ENCODE peak calls at places on chromosomes 4 and X, in seven cellular contexts. One of them, this sample, is unnamed.

GRCh38 chr4:118867311-118868067 is 21.2 kb upstream of the SYNPO2 start:
- DNase-seq in thyroid gland: no peak
- DNase-seq in CD8-positive, alpha-beta T cell: no peak
- DNase-seq in kidney: no peak
- DNase-seq in WERI-Rb-1: no peak
- DNase-seq in heart right ventricle: no peak
- DNase-seq in adrenal gland: no peak
- DNase-seq in this sample: peak; percentile 7

GRCh38 chrX:130887392-130887791 is 15.6 kb downstream of the ENOX2 start:
- DNase-seq in WERI-Rb-1: no peak
- DNase-seq in adrenal gland: no peak
- DNase-seq in kidney: no peak
- DNase-seq in CD8-positive, alpha-beta T cell: no peak
- DNase-seq in heart right ventricle: no peak
- DNase-seq in thyroid gland: no peak
- DNase-seq in this sample: no peak

GRCh38 chr4:136741468-136741867 is 790.8 kb downstream of the PCDH18 start:
- DNase-seq in WERI-Rb-1: no peak
- DNase-seq in adrenal gland: no peak
- DNase-seq in heart right ventricle: no peak
- DNase-seq in thyroid gland: no peak
- DNase-seq in kidney: no peak
- DNase-seq in CD8-positive, alpha-beta T cell: no peak
- DNase-seq in this sample: peak; percentile 53

GRCh38 chrX:12946838-12947544 is 27.9 kb upstream of the TMSB4X start:
- DNase-seq in heart right ventricle: no peak
- DNase-seq in WERI-Rb-1: peak; percentile 76
- DNase-seq in adrenal gland: peak; percentile 81
- DNase-seq in kidney: no peak
- DNase-seq in CD8-positive, alpha-beta T cell: peak; percentile 75
- DNase-seq in thyroid gland: peak; percentile 61
- DNase-seq in this sample: peak; percentile 93

GRCh38 chrX:82127228-82128123 is 925.6 kb downstream of the SH3BGRL start:
- DNase-seq in thyroid gland: no peak
- DNase-seq in heart right ventricle: no peak
- DNase-seq in CD8-positive, alpha-beta T cell: no peak
- DNase-seq in adrenal gland: no peak
- DNase-seq in kidney: no peak
- DNase-seq in WERI-Rb-1: no peak
- DNase-seq in this sample: no peak

GRCh38 chr4:76767983-76768382 is 130.0 kb downstream of the SOWAHB start:
- DNase-seq in heart right ventricle: no peak
- DNase-seq in adrenal gland: no peak
- DNase-seq in WERI-Rb-1: no peak
- DNase-seq in thyroid gland: no peak
- DNase-seq in kidney: no peak
- DNase-seq in CD8-positive, alpha-beta T cell: no peak
- DNase-seq in this sample: peak; percentile 24

GRCh38 chr4:173538148-173538902 is 8.3 kb upstream of the HAND2 start:
- DNase-seq in adrenal gland: no peak
- DNase-seq in thyroid gland: no peak
- DNase-seq in kidney: no peak
- DNase-seq in heart right ventricle: peak; percentile 74
- DNase-seq in CD8-positive, alpha-beta T cell: peak; percentile 16
- DNase-seq in WERI-Rb-1: no peak
- DNase-seq in this sample: no peak

GRCh38 chr4:576991-577498 is 950 bp upstream of the TMEM271 start:
- DNase-seq in thyroid gland: no peak
- DNase-seq in kidney: no peak
- DNase-seq in adrenal gland: no peak
- DNase-seq in CD8-positive, alpha-beta T cell: no peak
- DNase-seq in WERI-Rb-1: peak; percentile 33
- DNase-seq in heart right ventricle: no peak
- DNase-seq in this sample: no peak

GRCh38 chr4:138736362-138736761 is 279.2 kb upstream of the NOCT start:
- DNase-seq in adrenal gland: no peak
- DNase-seq in kidney: no peak
- DNase-seq in CD8-positive, alpha-beta T cell: no peak
- DNase-seq in heart right ventricle: no peak
- DNase-seq in thyroid gland: no peak
- DNase-seq in WERI-Rb-1: no peak
- DNase-seq in this sample: peak; percentile 47

GRCh38 chr4:101418055-101418454 is 70.7 kb upstream of the PPP3CA start:
- DNase-seq in heart right ventricle: no peak
- DNase-seq in adrenal gland: no peak
- DNase-seq in kidney: no peak
- DNase-seq in thyroid gland: no peak
- DNase-seq in CD8-positive, alpha-beta T cell: peak; percentile 62
- DNase-seq in WERI-Rb-1: no peak
- DNase-seq in this sample: no peak

GRCh38 chr4:154406022-154406835 is 85.4 kb downstream of the DCHS2 start:
- DNase-seq in CD8-positive, alpha-beta T cell: no peak
- DNase-seq in thyroid gland: no peak
- DNase-seq in heart right ventricle: no peak
- DNase-seq in adrenal gland: no peak
- DNase-seq in kidney: no peak
- DNase-seq in WERI-Rb-1: no peak
- DNase-seq in this sample: no peak

GRCh38 chr4:780730-781492 is 45.0 kb downstream of the CPLX1 start:
- DNase-seq in kidney: peak; percentile 85
- DNase-seq in WERI-Rb-1: peak; percentile 43
- DNase-seq in thyroid gland: no peak
- DNase-seq in adrenal gland: peak; percentile 41
- DNase-seq in heart right ventricle: no peak
- DNase-seq in CD8-positive, alpha-beta T cell: no peak
- DNase-seq in this sample: no peak

GRCh38 chrX:276588-277171 is 4.5 kb upstream of the PLCXD1 start:
- DNase-seq in WERI-Rb-1: no peak
- DNase-seq in CD8-positive, alpha-beta T cell: no peak
- DNase-seq in kidney: peak; percentile 77
- DNase-seq in heart right ventricle: peak; percentile 37
- DNase-seq in adrenal gland: peak; percentile 52
- DNase-seq in thyroid gland: peak; percentile 43
- DNase-seq in this sample: peak; percentile 39

GRCh38 chrX:109847257-109848187 is 114.5 kb upstream of the ACSL4 start:
- DNase-seq in heart right ventricle: no peak
- DNase-seq in thyroid gland: no peak
- DNase-seq in WERI-Rb-1: no peak
- DNase-seq in adrenal gland: no peak
- DNase-seq in kidney: no peak
- DNase-seq in CD8-positive, alpha-beta T cell: no peak
- DNase-seq in this sample: peak; percentile 96

GRCh38 chrX:125202486-125203378 is 116.9 kb upstream of the TEX13C start:
- DNase-seq in heart right ventricle: no peak
- DNase-seq in kidney: no peak
- DNase-seq in thyroid gland: peak; percentile 3
- DNase-seq in WERI-Rb-1: no peak
- DNase-seq in CD8-positive, alpha-beta T cell: no peak
- DNase-seq in adrenal gland: no peak
- DNase-seq in this sample: no peak

GRCh38 chrX:38375888-38376287 is 23.5 kb downstream of the OTC start:
- DNase-seq in adrenal gland: no peak
- DNase-seq in CD8-positive, alpha-beta T cell: no peak
- DNase-seq in thyroid gland: no peak
- DNase-seq in kidney: no peak
- DNase-seq in WERI-Rb-1: peak; percentile 11
- DNase-seq in heart right ventricle: no peak
- DNase-seq in this sample: peak; percentile 22
- TF ChIP-seq CTCF in adrenal gland: peak; percentile 24
- TF ChIP-seq CTCF in CD8-positive, alpha-beta T cell: no peak
- TF ChIP-seq CTCF in thyroid gland: no peak
- TF ChIP-seq CTCF in kidney: peak; percentile 2
- TF ChIP-seq CTCF in WERI-Rb-1: peak; percentile 59
- TF ChIP-seq CTCF in heart right ventricle: no peak
- TF ChIP-seq CTCF in this sample: peak; percentile 57

GRCh38 chr4:16544251-16544721 is 318.0 kb upstream of the TAPT1 start:
- DNase-seq in CD8-positive, alpha-beta T cell: no peak
- DNase-seq in kidney: peak; percentile 94
- DNase-seq in heart right ventricle: peak; percentile 55
- DNase-seq in adrenal gland: peak; percentile 28
- DNase-seq in thyroid gland: no peak
- DNase-seq in WERI-Rb-1: no peak
- DNase-seq in this sample: peak; percentile 56

GRCh38 chr4:16550488-16550980 is 324.3 kb upstream of the TAPT1 start:
- DNase-seq in thyroid gland: no peak
- DNase-seq in heart right ventricle: no peak
- DNase-seq in CD8-positive, alpha-beta T cell: no peak
- DNase-seq in WERI-Rb-1: no peak
- DNase-seq in adrenal gland: no peak
- DNase-seq in kidney: no peak
- DNase-seq in this sample: no peak

DNA sequence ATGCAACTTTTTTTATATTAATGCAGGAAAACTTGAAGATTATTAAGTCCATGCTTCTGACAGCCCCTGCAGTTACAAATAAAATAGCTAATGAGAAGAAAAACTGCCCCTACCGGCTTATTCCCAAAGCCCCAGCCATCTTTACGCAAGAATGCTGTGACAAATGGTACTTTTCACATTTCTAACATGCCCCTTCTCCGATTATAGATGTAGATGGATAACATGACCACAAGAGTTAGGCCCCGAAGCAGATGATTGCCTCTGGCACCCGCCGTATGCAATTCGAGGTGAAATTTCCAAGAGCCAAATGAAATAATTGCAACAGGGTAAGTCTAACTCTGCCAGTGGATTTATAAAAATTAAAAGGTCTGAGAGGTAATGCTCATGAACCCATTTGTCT is 319.4 kb upstream of the TAPT1 start:
- DNase-seq in thyroid gland: no peak
- DNase-seq in WERI-Rb-1: no peak
- DNase-seq in heart right ventricle: no peak
- DNase-seq in adrenal gland: no peak
- DNase-seq in kidney: no peak
- DNase-seq in CD8-positive, alpha-beta T cell: no peak
- DNase-seq in this sample: no peak
- H3K4me3 ChIP-seq in thyroid gland: no peak overlapping the region
- H3K4me3 ChIP-seq in WERI-Rb-1: no peak overlapping the region
- H3K4me3 ChIP-seq in heart right ventricle: no peak overlapping the region
- H3K4me3 ChIP-seq in adrenal gland: no peak overlapping the region
- H3K4me3 ChIP-seq in kidney: no peak overlapping the region
- H3K4me3 ChIP-seq in CD8-positive, alpha-beta T cell: no peak overlapping the region
- H3K4me3 ChIP-seq in this sample: no peak overlapping the region

GRCh38 chr4:40055379-40055872 is 1.2 kb upstream of the N4BP2 start:
- DNase-seq in adrenal gland: no peak
- DNase-seq in kidney: no peak
- DNase-seq in CD8-positive, alpha-beta T cell: peak; percentile 31
- DNase-seq in thyroid gland: no peak
- DNase-seq in WERI-Rb-1: no peak
- DNase-seq in heart right ventricle: no peak
- DNase-seq in this sample: no peak
- TF ChIP-seq CTCF in adrenal gland: no peak
- TF ChIP-seq CTCF in kidney: no peak
- TF ChIP-seq CTCF in CD8-positive, alpha-beta T cell: no peak
- TF ChIP-seq CTCF in thyroid gland: no peak
- TF ChIP-seq CTCF in WERI-Rb-1: no peak
- TF ChIP-seq CTCF in heart right ventricle: no peak
- TF ChIP-seq CTCF in this sample: no peak

GRCh38 chr4:146638801-146639351 is at the start of gene POU4F2:
- DNase-seq in WERI-Rb-1: peak; percentile 70
- DNase-seq in CD8-positive, alpha-beta T cell: no peak
- DNase-seq in adrenal gland: no peak
- DNase-seq in kidney: no peak
- DNase-seq in thyroid gland: no peak
- DNase-seq in heart right ventricle: no peak
- DNase-seq in this sample: peak; percentile 13

GRCh38 chr4:146639414-146639814 is 721 bp downstream of the POU4F2 start:
- DNase-seq in heart right ventricle: no peak
- DNase-seq in adrenal gland: no peak
- DNase-seq in thyroid gland: no peak
- DNase-seq in WERI-Rb-1: no peak
- DNase-seq in kidney: no peak
- DNase-seq in CD8-positive, alpha-beta T cell: no peak
- DNase-seq in this sample: no peak

GRCh38 chr4:146641762-146642161 is 3.1 kb downstream of the POU4F2 start:
- DNase-seq in thyroid gland: no peak
- DNase-seq in kidney: no peak
- DNase-seq in adrenal gland: no peak
- DNase-seq in heart right ventricle: no peak
- DNase-seq in CD8-positive, alpha-beta T cell: no peak
- DNase-seq in WERI-Rb-1: no peak
- DNase-seq in this sample: no peak

GRCh38 chr4:146640021-146640425 is 1.3 kb downstream of the POU4F2 start:
- DNase-seq in WERI-Rb-1: no peak
- DNase-seq in thyroid gland: no peak
- DNase-seq in kidney: no peak
- DNase-seq in CD8-positive, alpha-beta T cell: no peak
- DNase-seq in adrenal gland: no peak
- DNase-seq in heart right ventricle: no peak
- DNase-seq in this sample: no peak

DNA sequence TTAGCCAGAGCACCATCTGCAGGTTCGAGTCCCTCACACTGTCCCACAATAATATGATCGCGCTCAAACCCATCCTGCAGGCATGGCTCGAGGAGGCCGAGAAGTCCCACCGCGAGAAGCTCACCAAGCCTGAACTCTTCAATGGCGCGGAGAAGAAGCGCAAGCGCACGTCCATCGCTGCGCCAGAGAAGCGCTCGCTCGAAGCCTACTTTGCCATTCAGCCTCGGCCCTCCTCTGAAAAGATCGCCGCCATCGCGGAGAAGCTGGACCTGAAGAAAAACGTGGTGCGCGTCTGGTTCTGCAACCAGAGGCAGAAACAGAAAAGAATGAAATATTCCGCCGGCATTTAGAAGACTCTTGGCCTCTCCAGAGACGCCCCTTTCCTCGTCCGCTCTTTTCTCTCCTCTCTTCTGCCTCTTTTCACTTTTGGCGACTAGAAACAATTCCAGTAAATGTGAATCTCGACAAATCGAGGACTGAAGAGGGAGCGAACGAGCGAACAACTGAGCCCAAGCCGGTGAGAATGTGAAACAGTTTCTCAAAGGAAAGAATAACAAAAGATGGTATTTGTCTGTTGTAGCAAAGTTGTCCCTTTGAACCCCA is 1.9 kb downstream of the POU4F2 start:
- DNase-seq in heart right ventricle: no peak
- DNase-seq in CD8-positive, alpha-beta T cell: no peak
- DNase-seq in kidney: no peak
- DNase-seq in WERI-Rb-1: no peak
- DNase-seq in adrenal gland: no peak
- DNase-seq in thyroid gland: no peak
- DNase-seq in this sample: no peak
- H3K4me3 ChIP-seq in heart right ventricle: no peak overlapping the region
- H3K4me3 ChIP-seq in CD8-positive, alpha-beta T cell: no peak overlapping the region
- H3K4me3 ChIP-seq in kidney: no peak overlapping the region
- H3K4me3 ChIP-seq in WERI-Rb-1: no peak overlapping the region
- H3K4me3 ChIP-seq in adrenal gland: no peak overlapping the region
- H3K4me3 ChIP-seq in thyroid gland: no peak overlapping the region
- H3K4me3 ChIP-seq in this sample: no peak overlapping the region